ENCODE peak calls at places on chromosomes 16 and 17, in nine cellular contexts. One of them, this sample, is unnamed.

GRCh38 chr17:17789410-17789809 is 47.4 kb downstream of the SREBF1 start:
- DNase-seq in lower lobe of right lung: no peak
- DNase-seq in fibroblast of the aortic adventitia: no peak
- DNase-seq in GM12878: no peak
- DNase-seq in BJ: no peak
- DNase-seq in cardiac fibroblast: no peak
- DNase-seq in heart left ventricle: no peak
- DNase-seq in lung: no peak
- DNase-seq in heart right ventricle: no peak
- DNase-seq in this sample: no peak

GRCh38 chr16:90016339-90016950 is 2.8 kb downstream of the DBNDD1 start:
- DNase-seq in lung: no peak
- DNase-seq in fibroblast of the aortic adventitia: no peak
- DNase-seq in BJ: no peak
- DNase-seq in lower lobe of right lung: no peak
- DNase-seq in heart right ventricle: no peak
- DNase-seq in GM12878: no peak
- DNase-seq in cardiac fibroblast: no peak
- DNase-seq in heart left ventricle: no peak
- DNase-seq in this sample: no peak

GRCh38 chr17:44655983-44656700 is at the start of gene MEIOC:
- DNase-seq in lung: no peak
- DNase-seq in GM12878: no peak
- DNase-seq in cardiac fibroblast: no peak
- DNase-seq in heart right ventricle: no peak
- DNase-seq in fibroblast of the aortic adventitia: no peak
- DNase-seq in lower lobe of right lung: no peak
- DNase-seq in BJ: no peak
- DNase-seq in heart left ventricle: no peak
- DNase-seq in this sample: no peak

GRCh38 chr16:27284865-27285675 is 16.5 kb upstream of the NSMCE1 start:
- DNase-seq in cardiac fibroblast: no peak
- DNase-seq in heart left ventricle: no peak
- DNase-seq in fibroblast of the aortic adventitia: no peak
- DNase-seq in GM12878: no peak
- DNase-seq in heart right ventricle: no peak
- DNase-seq in lower lobe of right lung: no peak
- DNase-seq in BJ: no peak
- DNase-seq in lung: no peak
- DNase-seq in this sample: no peak

GRCh38 chr16:35147556-35148504 is 1688.4 kb downstream of the TP53TG3F start:
- DNase-seq in heart right ventricle: no peak
- DNase-seq in lower lobe of right lung: peak; percentile 14
- DNase-seq in GM12878: no peak
- DNase-seq in cardiac fibroblast: no peak
- DNase-seq in BJ: no peak
- DNase-seq in fibroblast of the aortic adventitia: no peak
- DNase-seq in heart left ventricle: no peak
- DNase-seq in lung: no peak
- DNase-seq in this sample: no peak

GRCh38 chr17:72618018-72618509 is 474.4 kb downstream of the SLC39A11 start:
- DNase-seq in fibroblast of the aortic adventitia: no peak
- DNase-seq in cardiac fibroblast: no peak
- DNase-seq in heart left ventricle: no peak
- DNase-seq in heart right ventricle: no peak
- DNase-seq in lung: peak; percentile 41
- DNase-seq in BJ: no peak
- DNase-seq in lower lobe of right lung: peak; percentile 63
- DNase-seq in GM12878: no peak
- DNase-seq in this sample: no peak

GRCh38 chr16:53480394-53480793 is 22.6 kb downstream of the AKTIP start:
- DNase-seq in fibroblast of the aortic adventitia: no peak
- DNase-seq in GM12878: no peak
- DNase-seq in BJ: no peak
- DNase-seq in heart left ventricle: no peak
- DNase-seq in cardiac fibroblast: no peak
- DNase-seq in heart right ventricle: no peak
- DNase-seq in lower lobe of right lung: no peak
- DNase-seq in lung: no peak
- DNase-seq in this sample: no peak

GRCh38 chr16:66608241-66609138 is 4.0 kb downstream of the CMTM3 start:
- DNase-seq in fibroblast of the aortic adventitia: peak; percentile 89
- DNase-seq in cardiac fibroblast: peak; percentile 91
- DNase-seq in heart right ventricle: peak; percentile 88
- DNase-seq in heart left ventricle: peak; percentile 80
- DNase-seq in lower lobe of right lung: peak; percentile 93
- DNase-seq in lung: peak; percentile 91
- DNase-seq in GM12878: no peak
- DNase-seq in BJ: peak; percentile 32
- DNase-seq in this sample: peak; percentile 45

GRCh38 chr17:42878924-42879595 is 21.5 kb upstream of the G6PC1 start:
- DNase-seq in BJ: no peak
- DNase-seq in heart left ventricle: no peak
- DNase-seq in lower lobe of right lung: no peak
- DNase-seq in fibroblast of the aortic adventitia: no peak
- DNase-seq in lung: no peak
- DNase-seq in cardiac fibroblast: no peak
- DNase-seq in heart right ventricle: no peak
- DNase-seq in GM12878: no peak
- DNase-seq in this sample: no peak

GRCh38 chr17:36652716-36653115 is 51.3 kb downstream of the MRM1 start:
- DNase-seq in heart left ventricle: no peak
- DNase-seq in heart right ventricle: no peak
- DNase-seq in lower lobe of right lung: no peak
- DNase-seq in cardiac fibroblast: peak; percentile 12
- DNase-seq in fibroblast of the aortic adventitia: peak; percentile 6
- DNase-seq in BJ: no peak
- DNase-seq in GM12878: no peak
- DNase-seq in lung: no peak
- DNase-seq in this sample: no peak

GRCh38 chr17:79557724-79558572 is 52.9 kb downstream of the RBFOX3 start:
- DNase-seq in lower lobe of right lung: peak; percentile 23
- DNase-seq in cardiac fibroblast: no peak
- DNase-seq in BJ: no peak
- DNase-seq in heart left ventricle: no peak
- DNase-seq in lung: no peak
- DNase-seq in fibroblast of the aortic adventitia: no peak
- DNase-seq in heart right ventricle: no peak
- DNase-seq in GM12878: no peak
- DNase-seq in this sample: no peak

GRCh38 chr17:42122371-42123303 is at the start of gene HSPB9:
- DNase-seq in heart right ventricle: peak; percentile 58
- DNase-seq in GM12878: no peak
- DNase-seq in cardiac fibroblast: no peak
- DNase-seq in fibroblast of the aortic adventitia: no peak
- DNase-seq in lung: peak; percentile 55
- DNase-seq in lower lobe of right lung: peak; percentile 82
- DNase-seq in BJ: no peak
- DNase-seq in heart left ventricle: no peak
- DNase-seq in this sample: no peak

DNA sequence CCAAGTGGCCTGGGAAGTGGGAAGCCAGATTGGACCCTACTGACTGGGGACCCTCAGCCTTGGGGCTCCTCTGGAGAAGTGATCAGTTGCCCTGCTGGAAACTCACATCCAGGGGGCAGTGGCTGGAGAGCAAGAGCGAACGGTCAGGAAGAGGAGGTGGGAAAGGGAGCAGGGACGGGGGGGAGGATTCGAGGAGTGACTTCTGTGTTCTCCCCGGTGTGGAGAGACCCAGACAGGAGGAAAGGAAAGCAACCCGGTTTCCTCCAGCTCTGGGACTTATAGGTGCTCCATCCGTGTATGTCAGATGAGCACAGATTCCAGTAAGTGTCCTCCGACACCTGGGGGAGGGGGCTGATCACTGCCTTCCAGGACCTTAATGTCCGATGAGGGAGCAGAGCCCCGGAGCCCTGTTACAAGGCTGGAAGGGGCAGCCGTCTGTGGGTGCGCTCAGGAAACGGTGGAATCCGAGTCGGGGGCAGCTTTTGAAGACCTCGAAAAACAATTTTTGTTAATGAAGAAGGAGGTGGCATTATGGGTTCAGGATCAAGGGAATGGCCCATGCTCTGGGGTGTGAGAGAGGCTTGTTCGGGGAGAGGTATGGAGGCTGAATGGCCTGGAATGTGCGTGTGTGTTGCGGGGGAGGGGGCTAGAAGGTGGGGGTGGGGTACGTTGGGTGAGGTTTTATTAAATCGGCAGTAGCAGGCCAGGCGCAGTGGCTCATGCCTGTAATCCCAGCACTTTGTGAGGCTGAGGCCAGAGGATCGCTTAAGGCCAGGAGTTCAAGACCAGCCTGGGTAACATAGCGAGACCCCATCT is 34.8 kb upstream of the NDRG4 start:
- DNase-seq in cardiac fibroblast: no peak
- DNase-seq in lower lobe of right lung: no peak
- DNase-seq in lung: no peak
- DNase-seq in BJ: no peak
- DNase-seq in fibroblast of the aortic adventitia: no peak
- DNase-seq in heart left ventricle: peak; percentile 60
- DNase-seq in GM12878: no peak
- DNase-seq in heart right ventricle: no peak
- DNase-seq in this sample: no peak
- TF ChIP-seq CTCF in cardiac fibroblast: peak; percentile 9
- TF ChIP-seq CTCF in lower lobe of right lung: peak; percentile 12
- TF ChIP-seq CTCF in lung: no peak
- TF ChIP-seq CTCF in BJ: no peak
- TF ChIP-seq CTCF in fibroblast of the aortic adventitia: peak; percentile 31
- TF ChIP-seq CTCF in heart left ventricle: peak; percentile 31
- TF ChIP-seq CTCF in GM12878: no peak
- TF ChIP-seq CTCF in heart right ventricle: peak; percentile 14
- TF ChIP-seq CTCF in this sample: peak; percentile 32

DNA sequence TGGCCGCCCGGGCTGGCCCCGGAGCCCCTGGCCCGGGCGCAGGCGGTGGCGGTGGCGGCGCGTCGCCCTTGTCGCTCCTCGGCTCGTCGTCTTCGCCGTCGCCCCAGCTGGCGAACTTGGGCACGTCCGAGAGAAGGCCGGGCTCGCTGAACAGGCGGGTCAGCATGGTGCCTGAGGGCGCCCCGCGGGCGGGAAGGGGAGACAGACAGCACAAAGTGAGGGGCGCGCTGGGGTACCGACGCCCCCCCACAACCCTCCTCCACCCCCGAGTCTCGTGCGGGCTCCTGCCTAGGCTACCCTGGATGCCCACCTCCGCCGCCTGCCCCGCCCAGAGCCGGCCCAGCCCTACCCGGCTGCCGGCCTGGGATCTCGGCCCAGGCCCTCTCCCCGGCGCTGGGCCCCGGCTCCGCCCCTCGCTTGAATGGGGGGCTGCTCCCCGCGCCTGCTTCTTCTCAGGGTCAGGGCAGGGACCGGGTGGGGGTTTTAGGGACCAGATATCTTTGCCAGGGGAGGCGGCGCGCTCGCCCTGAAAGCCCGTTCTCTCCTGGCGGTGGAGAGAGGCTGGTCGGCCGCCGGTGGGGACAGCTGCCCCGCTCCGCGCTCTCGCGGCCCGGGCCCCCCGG is 1.2 kb downstream of the NEUROD2 start:
- DNase-seq in heart left ventricle: no peak
- DNase-seq in lung: no peak
- DNase-seq in heart right ventricle: no peak
- DNase-seq in GM12878: no peak
- DNase-seq in BJ: no peak
- DNase-seq in fibroblast of the aortic adventitia: no peak
- DNase-seq in cardiac fibroblast: no peak
- DNase-seq in lower lobe of right lung: no peak
- DNase-seq in this sample: no peak
- H3K4me3 ChIP-seq in heart left ventricle: peak overlapping the region; percentile 21
- H3K4me3 ChIP-seq in lung: no peak overlapping the region
- H3K4me3 ChIP-seq in heart right ventricle: peak overlapping the region; percentile 27
- H3K4me3 ChIP-seq in GM12878: no peak overlapping the region
- H3K4me3 ChIP-seq in BJ: no peak overlapping the region
- H3K4me3 ChIP-seq in fibroblast of the aortic adventitia: no peak overlapping the region
- H3K4me3 ChIP-seq in cardiac fibroblast: no peak overlapping the region
- H3K4me3 ChIP-seq in lower lobe of right lung: peak overlapping the region; percentile 17
- H3K4me3 ChIP-seq in this sample: no peak overlapping the region

GRCh38 chr17:7589204-7589868 is 558 bp downstream of the SOX15 start:
- DNase-seq in heart right ventricle: peak; percentile 85
- DNase-seq in cardiac fibroblast: peak; percentile 89
- DNase-seq in GM12878: no peak
- DNase-seq in heart left ventricle: peak; percentile 82
- DNase-seq in lung: peak; percentile 78
- DNase-seq in BJ: no peak
- DNase-seq in fibroblast of the aortic adventitia: peak; percentile 88
- DNase-seq in lower lobe of right lung: peak; percentile 90
- DNase-seq in this sample: no peak

GRCh38 chr17:7587831-7588230 is 2.1 kb downstream of the SOX15 start:
- DNase-seq in GM12878: no peak
- DNase-seq in fibroblast of the aortic adventitia: no peak
- DNase-seq in BJ: no peak
- DNase-seq in lung: no peak
- DNase-seq in cardiac fibroblast: peak; percentile 33
- DNase-seq in heart left ventricle: no peak
- DNase-seq in heart right ventricle: no peak
- DNase-seq in lower lobe of right lung: no peak
- DNase-seq in this sample: no peak

GRCh38 chr17:7588553-7589203 is 1.2 kb downstream of the SOX15 start:
- DNase-seq in GM12878: no peak
- DNase-seq in BJ: no peak
- DNase-seq in lower lobe of right lung: no peak
- DNase-seq in heart right ventricle: no peak
- DNase-seq in lung: no peak
- DNase-seq in heart left ventricle: no peak
- DNase-seq in fibroblast of the aortic adventitia: no peak
- DNase-seq in cardiac fibroblast: no peak
- DNase-seq in this sample: no peak

GRCh38 chr17:7587420-7587786 is 2.5 kb downstream of the SOX15 start:
- DNase-seq in lower lobe of right lung: no peak
- DNase-seq in BJ: peak; percentile 83
- DNase-seq in heart left ventricle: no peak
- DNase-seq in cardiac fibroblast: peak; percentile 88
- DNase-seq in lung: no peak
- DNase-seq in heart right ventricle: no peak
- DNase-seq in GM12878: no peak
- DNase-seq in fibroblast of the aortic adventitia: peak; percentile 94
- DNase-seq in this sample: no peak

GRCh38 chr17:7586673-7587419 is 3.0 kb downstream of the SOX15 start:
- DNase-seq in BJ: no peak
- DNase-seq in lung: no peak
- DNase-seq in fibroblast of the aortic adventitia: no peak
- DNase-seq in heart left ventricle: no peak
- DNase-seq in lower lobe of right lung: no peak
- DNase-seq in heart right ventricle: no peak
- DNase-seq in cardiac fibroblast: no peak
- DNase-seq in GM12878: no peak
- DNase-seq in this sample: no peak
- TF ChIP-seq CTCF in BJ: no peak
- TF ChIP-seq CTCF in lung: no peak
- TF ChIP-seq CTCF in fibroblast of the aortic adventitia: peak; percentile 21
- TF ChIP-seq CTCF in heart left ventricle: peak; percentile 31
- TF ChIP-seq CTCF in lower lobe of right lung: no peak
- TF ChIP-seq CTCF in heart right ventricle: no peak
- TF ChIP-seq CTCF in cardiac fibroblast: peak; percentile 6
- TF ChIP-seq CTCF in GM12878: peak; percentile 18
- TF ChIP-seq CTCF in this sample: peak; percentile 44

DNA sequence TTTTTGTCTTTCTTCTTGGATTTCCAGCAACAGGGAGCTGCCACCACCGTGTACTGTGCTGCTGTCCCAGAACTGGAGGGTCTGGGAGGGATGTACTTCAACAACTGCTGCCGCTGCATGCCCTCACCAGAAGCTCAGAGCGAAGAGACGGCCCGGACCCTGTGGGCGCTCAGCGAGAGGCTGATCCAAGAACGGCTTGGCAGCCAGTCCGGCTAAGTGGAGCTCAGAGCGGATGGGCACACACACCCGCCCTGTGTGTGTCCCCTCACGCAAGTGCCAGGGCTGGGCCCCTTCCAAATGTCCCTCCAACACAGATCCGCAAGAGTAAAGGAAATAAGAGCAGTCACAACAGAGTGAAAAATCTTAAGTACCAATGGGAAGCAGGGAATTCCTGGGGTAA is 389.0 kb downstream of the MAF start:
- DNase-seq in heart right ventricle: no peak
- DNase-seq in fibroblast of the aortic adventitia: no peak
- DNase-seq in heart left ventricle: no peak
- DNase-seq in cardiac fibroblast: no peak
- DNase-seq in BJ: no peak
- DNase-seq in lower lobe of right lung: no peak
- DNase-seq in lung: no peak
- DNase-seq in GM12878: no peak
- DNase-seq in this sample: no peak
- H3K4me3 ChIP-seq in heart right ventricle: no peak overlapping the region
- H3K4me3 ChIP-seq in fibroblast of the aortic adventitia: no peak overlapping the region
- H3K4me3 ChIP-seq in heart left ventricle: no peak overlapping the region
- H3K4me3 ChIP-seq in cardiac fibroblast: no peak overlapping the region
- H3K4me3 ChIP-seq in BJ: no peak overlapping the region
- H3K4me3 ChIP-seq in lower lobe of right lung: no peak overlapping the region
- H3K4me3 ChIP-seq in lung: no peak overlapping the region
- H3K4me3 ChIP-seq in GM12878: no peak overlapping the region
- H3K4me3 ChIP-seq in this sample: no peak overlapping the region